ENCODE peak calls at places on chromosomes 11 and 22, in four cellular contexts. One of them, this sample, is unnamed.

GRCh38 chr11:61133145-61133544 is 28.1 kb downstream of the VPS37C start:
- DNase-seq in HepG2: no peak
- DNase-seq in A549: no peak
- DNase-seq in K562: no peak
- DNase-seq in this sample: no peak

GRCh38 chr22:26837784-26838520 is 180.6 kb downstream of the MIAT start:
- DNase-seq in HepG2: no peak
- DNase-seq in A549: no peak
- DNase-seq in K562: no peak
- DNase-seq in this sample: no peak

GRCh38 chr11:297666-298405 is 1.5 kb downstream of the IFITM5 start:
- DNase-seq in HepG2: peak; percentile 24
- DNase-seq in K562: peak; percentile 70
- DNase-seq in A549: no peak
- DNase-seq in this sample: no peak

GRCh38 chr22:17952273-17952801 is 72.0 kb downstream of the MICAL3 start:
- DNase-seq in A549: peak; percentile 46
- DNase-seq in K562: peak; percentile 44
- DNase-seq in HepG2: no peak
- DNase-seq in this sample: no peak

GRCh38 chr11:121389651-121390050 is 62.5 kb upstream of the SORL1 start:
- DNase-seq in HepG2: no peak
- DNase-seq in K562: no peak
- DNase-seq in A549: no peak
- DNase-seq in this sample: no peak

GRCh38 chr22:44045171-44045570 is 21.1 kb downstream of the PARVB start:
- DNase-seq in K562: no peak
- DNase-seq in HepG2: no peak
- DNase-seq in A549: no peak
- DNase-seq in this sample: peak; percentile 46

GRCh38 chr11:28243057-28243456 is 134.9 kb downstream of the METTL15 start:
- DNase-seq in K562: no peak
- DNase-seq in A549: no peak
- DNase-seq in HepG2: no peak
- DNase-seq in this sample: no peak

GRCh38 chr11:48012051-48012391 is 31.7 kb downstream of the PTPRJ start:
- DNase-seq in HepG2: no peak
- DNase-seq in A549: no peak
- DNase-seq in K562: no peak
- DNase-seq in this sample: no peak

GRCh38 chr11:12276356-12276755 is 101.0 kb upstream of the PARVA start:
- DNase-seq in A549: no peak
- DNase-seq in HepG2: no peak
- DNase-seq in K562: no peak
- DNase-seq in this sample: no peak

GRCh38 chr22:23200896-23201295 is 20.6 kb downstream of the BCR start:
- DNase-seq in HepG2: no peak
- DNase-seq in A549: no peak
- DNase-seq in K562: no peak
- DNase-seq in this sample: no peak

GRCh38 chr11:112016765-112017356 is 8.3 kb upstream of the DLAT start:
- DNase-seq in HepG2: no peak
- DNase-seq in K562: no peak
- DNase-seq in A549: no peak
- DNase-seq in this sample: peak; percentile 50

GRCh38 chr11:128029219-128029722 is 558.1 kb downstream of the ETS1 start:
- DNase-seq in A549: no peak
- DNase-seq in HepG2: no peak
- DNase-seq in K562: no peak
- DNase-seq in this sample: no peak

GRCh38 chr11:96154802-96155520 is 188.0 kb downstream of the MAML2 start:
- DNase-seq in K562: no peak
- DNase-seq in HepG2: no peak
- DNase-seq in A549: peak; percentile 18
- DNase-seq in this sample: peak; percentile 80

GRCh38 chr22:48332438-48333322 is 1495.0 kb downstream of the BRD1 start:
- DNase-seq in HepG2: no peak
- DNase-seq in A549: no peak
- DNase-seq in K562: no peak
- DNase-seq in this sample: no peak

GRCh38 chr11:2796508-2797180 is 88.9 kb downstream of the CDKN1C start:
- DNase-seq in K562: no peak
- DNase-seq in HepG2: no peak
- DNase-seq in A549: no peak
- DNase-seq in this sample: no peak

GRCh38 chr11:29826878-29827277 is 190.0 kb downstream of the KCNA4 start:
- DNase-seq in A549: no peak
- DNase-seq in HepG2: no peak
- DNase-seq in K562: no peak
- DNase-seq in this sample: no peak

GRCh38 chr22:32448980-32449379 is 15.3 kb downstream of the BPIFC start:
- DNase-seq in A549: no peak
- DNase-seq in K562: no peak
- DNase-seq in HepG2: no peak
- DNase-seq in this sample: no peak

GRCh38 chr22:45638834-45639746 is 32.5 kb upstream of the ATXN10 start:
- DNase-seq in HepG2: peak; percentile 57
- DNase-seq in K562: peak; percentile 68
- DNase-seq in A549: peak; percentile 98
- DNase-seq in this sample: no peak

GRCh38 chr11:128515766-128516466 is 71.4 kb downstream of the ETS1 start:
- DNase-seq in K562: no peak
- DNase-seq in HepG2: no peak
- DNase-seq in A549: no peak
- DNase-seq in this sample: no peak

GRCh38 chr11:44927174-44927661 is 23.5 kb downstream of the TP53I11 start:
- DNase-seq in A549: peak; percentile 84
- DNase-seq in K562: peak; percentile 70
- DNase-seq in HepG2: peak; percentile 43
- DNase-seq in this sample: peak; percentile 66

GRCh38 chr11:57434640-57435546 is 8.0 kb upstream of the SLC43A3 start:
- DNase-seq in HepG2: peak; percentile 94
- DNase-seq in K562: no peak
- DNase-seq in A549: peak; percentile 89
- DNase-seq in this sample: peak; percentile 97

GRCh38 chr22:37079668-37080171 is 28.2 kb downstream of the KCTD17 start:
- DNase-seq in K562: no peak
- DNase-seq in A549: no peak
- DNase-seq in HepG2: no peak
- DNase-seq in this sample: peak; percentile 76

GRCh38 chr22:32632650-32633049 is 158.0 kb downstream of the FBXO7 start:
- DNase-seq in K562: no peak
- DNase-seq in HepG2: no peak
- DNase-seq in A549: no peak
- DNase-seq in this sample: no peak

GRCh38 chr11:61079416-61080150 is 22.7 kb upstream of the CD5 start:
- DNase-seq in HepG2: no peak
- DNase-seq in K562: no peak
- DNase-seq in A549: no peak
- DNase-seq in this sample: no peak

GRCh38 chr22:20389288-20389687 is 4.7 kb upstream of the ZNF74 start:
- DNase-seq in A549: no peak
- DNase-seq in K562: no peak
- DNase-seq in HepG2: no peak
- DNase-seq in this sample: no peak

GRCh38 chr11:78615724-78616123 is 41.1 kb upstream of the NARS2 start:
- DNase-seq in K562: no peak
- DNase-seq in A549: no peak
- DNase-seq in HepG2: peak; percentile 21
- DNase-seq in this sample: no peak

GRCh38 chr22:32850591-32851517 is 49.3 kb downstream of the TIMP3 start:
- DNase-seq in A549: no peak
- DNase-seq in HepG2: no peak
- DNase-seq in K562: no peak
- DNase-seq in this sample: no peak

GRCh38 chr22:22770280-22770871 is 117.2 kb upstream of the IGLL5 start:
- DNase-seq in A549: peak; percentile 30
- DNase-seq in K562: peak; percentile 97
- DNase-seq in HepG2: peak; percentile 30
- DNase-seq in this sample: no peak

GRCh38 chr11:118358071-118358470 is 1.3 kb upstream of the UBE4A start:
- DNase-seq in HepG2: no peak
- DNase-seq in A549: no peak
- DNase-seq in K562: no peak
- DNase-seq in this sample: no peak

GRCh38 chr11:12694182-12694531 is 19.9 kb downstream of the TEAD1 start:
- DNase-seq in HepG2: no peak
- DNase-seq in A549: peak; percentile 56
- DNase-seq in K562: no peak
- DNase-seq in this sample: peak; percentile 44

GRCh38 chr22:48635825-48636224 is 1191.8 kb downstream of the BRD1 start:
- DNase-seq in K562: no peak
- DNase-seq in HepG2: no peak
- DNase-seq in A549: no peak
- DNase-seq in this sample: no peak

GRCh38 chr11:72075756-72076155 is 4.6 kb downstream of the NUMA1 start:
- DNase-seq in HepG2: no peak
- DNase-seq in A549: no peak
- DNase-seq in K562: no peak
- DNase-seq in this sample: no peak

GRCh38 chr22:27238935-27239510 is 562.5 kb downstream of the MN1 start:
- DNase-seq in HepG2: no peak
- DNase-seq in A549: peak; percentile 91
- DNase-seq in K562: peak; percentile 24
- DNase-seq in this sample: peak; percentile 97

GRCh38 chr11:111935331-111936044 is 1.7 kb upstream of the DIXDC1 start:
- DNase-seq in HepG2: peak; percentile 94
- DNase-seq in A549: no peak
- DNase-seq in K562: no peak
- DNase-seq in this sample: peak; percentile 15

GRCh38 chr11:112227002-112227401 is 774 bp downstream of the PTS start:
- DNase-seq in A549: peak; percentile 13
- DNase-seq in HepG2: no peak
- DNase-seq in K562: peak; percentile 52
- DNase-seq in this sample: peak; percentile 48

GRCh38 chr22:42473484-42474193 is 41.4 kb upstream of the NFAM1 start:
- DNase-seq in K562: peak; percentile 26
- DNase-seq in HepG2: peak; percentile 53
- DNase-seq in A549: peak; percentile 62
- DNase-seq in this sample: peak; percentile 63
- TF ChIP-seq MAZ in K562: no peak
- TF ChIP-seq MAZ in HepG2: no peak
- TF ChIP-seq MAZ in A549: no peak
- TF ChIP-seq MAZ in this sample: no peak

GRCh38 chr22:25419247-25420113 is 145.0 kb upstream of the GRK3 start:
- DNase-seq in K562: no peak
- DNase-seq in HepG2: peak; percentile 37
- DNase-seq in A549: no peak
- DNase-seq in this sample: peak; percentile 47
- H3K4me3 ChIP-seq in K562: peak overlapping the region; percentile 10
- H3K4me3 ChIP-seq in HepG2: peak overlapping the region; percentile 47
- H3K4me3 ChIP-seq in A549: no peak overlapping the region
- H3K4me3 ChIP-seq in this sample: peak overlapping the region; percentile 17

GRCh38 chr11:68958211-68958610 is 22.6 kb downstream of the MRGPRD start:
- DNase-seq in A549: no peak
- DNase-seq in HepG2: no peak
- DNase-seq in K562: no peak
- DNase-seq in this sample: no peak

GRCh38 chr11:68959465-68960298 is 21.1 kb downstream of the MRGPRD start:
- DNase-seq in A549: no peak
- DNase-seq in K562: no peak
- DNase-seq in HepG2: no peak
- DNase-seq in this sample: no peak

GRCh38 chr11:68954970-68955958 is 25.5 kb downstream of the MRGPRD start:
- DNase-seq in A549: peak; percentile 17
- DNase-seq in K562: peak; percentile 67
- DNase-seq in HepG2: no peak
- DNase-seq in this sample: peak; percentile 45

GRCh38 chr11:68956142-68956541 is 24.6 kb downstream of the MRGPRD start:
- DNase-seq in K562: peak; percentile 68
- DNase-seq in A549: no peak
- DNase-seq in HepG2: no peak
- DNase-seq in this sample: no peak

DNA sequence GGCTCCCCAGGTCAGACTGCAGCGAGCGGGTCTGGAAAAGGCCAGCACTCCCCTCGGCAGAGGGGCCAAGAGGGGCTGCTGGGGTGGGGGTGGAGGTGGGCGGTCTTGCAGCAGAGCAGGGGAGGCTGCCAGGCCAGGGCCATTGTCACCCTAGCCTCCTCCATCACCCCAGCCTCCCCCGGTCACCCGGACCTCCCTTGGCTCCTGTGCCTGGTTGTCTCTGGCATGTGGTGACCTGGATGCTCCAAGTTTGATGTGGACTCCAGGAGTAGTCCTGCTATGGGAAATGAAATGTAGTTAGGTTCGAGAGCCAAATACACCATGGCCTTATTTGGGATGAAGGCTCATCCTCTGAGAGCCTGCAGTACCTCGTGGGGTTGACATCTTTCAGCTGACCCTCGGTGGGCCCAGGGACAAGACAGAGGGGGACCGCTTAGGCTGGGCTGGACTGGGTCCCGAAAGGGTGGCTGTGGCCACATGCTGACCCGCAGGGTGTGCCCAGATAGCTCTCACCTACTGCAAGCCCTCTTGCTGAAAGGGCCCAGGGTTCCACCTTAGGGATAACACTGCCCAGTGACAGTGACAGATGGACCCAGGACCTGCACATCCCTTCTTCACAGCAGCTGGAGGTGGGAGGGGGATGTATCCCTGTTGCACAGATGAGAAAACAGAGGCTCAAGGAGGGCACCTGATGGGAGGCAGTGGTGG is 24.1 kb downstream of the MRGPRD start:
- DNase-seq in K562: no peak
- DNase-seq in A549: no peak
- DNase-seq in HepG2: no peak
- DNase-seq in this sample: no peak
- TF ChIP-seq CTCF in K562: no peak
- TF ChIP-seq CTCF in A549: no peak
- TF ChIP-seq CTCF in HepG2: no peak
- TF ChIP-seq CTCF in this sample: no peak

GRCh38 chr11:83044958-83045712 is 26.6 kb downstream of the RAB30 start:
- DNase-seq in K562: peak; percentile 18
- DNase-seq in HepG2: no peak
- DNase-seq in A549: peak; percentile 86
- DNase-seq in this sample: peak; percentile 92
- TF ChIP-seq MAZ in K562: no peak
- TF ChIP-seq MAZ in HepG2: no peak
- TF ChIP-seq MAZ in A549: no peak
- TF ChIP-seq MAZ in this sample: no peak

This sample was measured in IMR-90.